ENCODE peak calls at places on chromosomes 4 and X, in eight cellular contexts. One of them, this sample, is unnamed.

GRCh38 chr4:23768541-23768940 is 121.3 kb downstream of the PPARGC1A start:
- DNase-seq in foreskin fibroblast: no peak
- DNase-seq in endothelial cell: no peak
- DNase-seq in epithelial cell of esophagus: no peak
- DNase-seq in osteoblast: no peak
- DNase-seq in endodermal cell: no peak
- DNase-seq in coronary artery: no peak
- DNase-seq in neural crest cell: no peak
- DNase-seq in this sample: no peak

GRCh38 chrX:65879977-65880799 is 159.7 kb downstream of the VSIG4 start:
- DNase-seq in endothelial cell: no peak
- DNase-seq in epithelial cell of esophagus: no peak
- DNase-seq in neural crest cell: no peak
- DNase-seq in endodermal cell: no peak
- DNase-seq in osteoblast: no peak
- DNase-seq in coronary artery: no peak
- DNase-seq in foreskin fibroblast: no peak
- DNase-seq in this sample: no peak

GRCh38 chr4:149765630-149766029 is 50.0 kb downstream of the IQCM start:
- DNase-seq in endodermal cell: no peak
- DNase-seq in neural crest cell: no peak
- DNase-seq in osteoblast: no peak
- DNase-seq in coronary artery: no peak
- DNase-seq in epithelial cell of esophagus: peak; percentile 63
- DNase-seq in endothelial cell: no peak
- DNase-seq in foreskin fibroblast: peak; percentile 89
- DNase-seq in this sample: no peak

GRCh38 chrX:43003939-43004338 is 226.0 kb upstream of the PPP1R2C start:
- DNase-seq in coronary artery: no peak
- DNase-seq in osteoblast: no peak
- DNase-seq in epithelial cell of esophagus: no peak
- DNase-seq in endodermal cell: no peak
- DNase-seq in foreskin fibroblast: no peak
- DNase-seq in endothelial cell: no peak
- DNase-seq in neural crest cell: no peak
- DNase-seq in this sample: no peak

GRCh38 chr4:1331591-1332353 is 15.2 kb upstream of the UVSSA start:
- DNase-seq in foreskin fibroblast: no peak
- DNase-seq in epithelial cell of esophagus: no peak
- DNase-seq in coronary artery: no peak
- DNase-seq in endothelial cell: no peak
- DNase-seq in osteoblast: peak; percentile 83
- DNase-seq in endodermal cell: no peak
- DNase-seq in neural crest cell: no peak
- DNase-seq in this sample: no peak

GRCh38 chr4:130359537-130359936 is 1263.6 kb downstream of the C4orf33 start:
- DNase-seq in endothelial cell: no peak
- DNase-seq in neural crest cell: no peak
- DNase-seq in epithelial cell of esophagus: peak; percentile 36
- DNase-seq in osteoblast: no peak
- DNase-seq in endodermal cell: no peak
- DNase-seq in foreskin fibroblast: peak; percentile 44
- DNase-seq in coronary artery: no peak
- DNase-seq in this sample: no peak

GRCh38 chr4:36844448-36844847 is 400.1 kb upstream of the NWD2 start:
- DNase-seq in coronary artery: no peak
- DNase-seq in neural crest cell: no peak
- DNase-seq in endothelial cell: no peak
- DNase-seq in endodermal cell: no peak
- DNase-seq in epithelial cell of esophagus: no peak
- DNase-seq in osteoblast: no peak
- DNase-seq in foreskin fibroblast: no peak
- DNase-seq in this sample: no peak

GRCh38 chr4:11495291-11495690 is 66.6 kb upstream of the HS3ST1 start:
- DNase-seq in coronary artery: no peak
- DNase-seq in endodermal cell: no peak
- DNase-seq in osteoblast: no peak
- DNase-seq in epithelial cell of esophagus: no peak
- DNase-seq in foreskin fibroblast: no peak
- DNase-seq in neural crest cell: no peak
- DNase-seq in endothelial cell: no peak
- DNase-seq in this sample: no peak

GRCh38 chr4:8225704-8226443 is 26.8 kb downstream of the SH3TC1 start:
- DNase-seq in coronary artery: no peak
- DNase-seq in epithelial cell of esophagus: no peak
- DNase-seq in neural crest cell: no peak
- DNase-seq in osteoblast: no peak
- DNase-seq in endothelial cell: no peak
- DNase-seq in endodermal cell: peak; percentile 84
- DNase-seq in foreskin fibroblast: no peak
- DNase-seq in this sample: no peak

GRCh38 chrX:154649864-154650510 is 3.4 kb downstream of the CTAG2 start:
- DNase-seq in foreskin fibroblast: no peak
- DNase-seq in coronary artery: peak; percentile 58
- DNase-seq in osteoblast: peak; percentile 77
- DNase-seq in endothelial cell: no peak
- DNase-seq in neural crest cell: no peak
- DNase-seq in endodermal cell: no peak
- DNase-seq in epithelial cell of esophagus: no peak
- DNase-seq in this sample: no peak

GRCh38 chrX:53280703-53281320 is 572 bp downstream of the IQSEC2 start:
- DNase-seq in foreskin fibroblast: peak; percentile 52
- DNase-seq in neural crest cell: no peak
- DNase-seq in endodermal cell: peak; percentile 65
- DNase-seq in epithelial cell of esophagus: peak; percentile 54
- DNase-seq in endothelial cell: no peak
- DNase-seq in coronary artery: no peak
- DNase-seq in osteoblast: peak; percentile 92
- DNase-seq in this sample: no peak

GRCh38 chrX:154505726-154506125 is 10.3 kb downstream of the FAM3A start:
- DNase-seq in foreskin fibroblast: peak; percentile 79
- DNase-seq in endodermal cell: no peak
- DNase-seq in endothelial cell: no peak
- DNase-seq in coronary artery: no peak
- DNase-seq in osteoblast: peak; percentile 90
- DNase-seq in epithelial cell of esophagus: peak; percentile 66
- DNase-seq in neural crest cell: no peak
- DNase-seq in this sample: no peak

GRCh38 chr4:184748251-184748652 is 14.4 kb upstream of the CENPU start:
- DNase-seq in neural crest cell: no peak
- DNase-seq in epithelial cell of esophagus: peak; percentile 93
- DNase-seq in endodermal cell: peak; percentile 57
- DNase-seq in coronary artery: no peak
- DNase-seq in osteoblast: no peak
- DNase-seq in endothelial cell: no peak
- DNase-seq in foreskin fibroblast: no peak
- DNase-seq in this sample: no peak

GRCh38 chr4:168765322-168765721 is 244.7 kb downstream of the CBR4 start:
- DNase-seq in foreskin fibroblast: no peak
- DNase-seq in neural crest cell: no peak
- DNase-seq in epithelial cell of esophagus: no peak
- DNase-seq in coronary artery: no peak
- DNase-seq in endodermal cell: no peak
- DNase-seq in osteoblast: no peak
- DNase-seq in endothelial cell: no peak
- DNase-seq in this sample: no peak

GRCh38 chr4:48175806-48176205 is 41.8 kb upstream of the TXK start:
- DNase-seq in foreskin fibroblast: peak; percentile 42
- DNase-seq in endothelial cell: no peak
- DNase-seq in coronary artery: no peak
- DNase-seq in epithelial cell of esophagus: peak; percentile 34
- DNase-seq in endodermal cell: no peak
- DNase-seq in neural crest cell: no peak
- DNase-seq in osteoblast: no peak
- DNase-seq in this sample: no peak

DNA sequence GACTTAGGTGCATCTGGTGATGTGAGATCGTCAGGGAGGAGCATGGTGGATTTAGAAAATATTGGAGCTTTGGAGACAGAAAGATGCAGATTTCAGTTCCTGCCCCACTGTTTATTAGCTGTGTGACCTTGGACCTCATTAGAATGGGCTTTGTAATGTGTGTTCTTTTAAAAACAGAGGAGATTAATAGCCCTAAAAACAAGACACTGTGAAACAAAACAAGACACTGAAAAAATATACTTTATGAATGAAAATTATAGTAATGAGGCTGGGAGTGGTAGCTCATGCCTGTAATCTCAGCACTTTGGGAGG is 79.5 kb downstream of the EVC start:
- DNase-seq in osteoblast: no peak
- DNase-seq in endothelial cell: no peak
- DNase-seq in epithelial cell of esophagus: no peak
- DNase-seq in endodermal cell: no peak
- DNase-seq in foreskin fibroblast: no peak
- DNase-seq in neural crest cell: no peak
- DNase-seq in coronary artery: no peak
- DNase-seq in this sample: no peak
- TF ChIP-seq CTCF in osteoblast: no peak
- TF ChIP-seq CTCF in endothelial cell: peak; percentile 6
- TF ChIP-seq CTCF in epithelial cell of esophagus: no peak
- TF ChIP-seq CTCF in endodermal cell: no peak
- TF ChIP-seq CTCF in foreskin fibroblast: no peak
- TF ChIP-seq CTCF in neural crest cell: peak; percentile 14
- TF ChIP-seq CTCF in coronary artery: peak; percentile 14
- TF ChIP-seq CTCF in this sample: no peak

GRCh38 chr4:94390804-94391410 is 48.3 kb upstream of the HPGDS start:
- DNase-seq in neural crest cell: no peak
- DNase-seq in epithelial cell of esophagus: peak; percentile 23
- DNase-seq in foreskin fibroblast: peak; percentile 19
- DNase-seq in endodermal cell: no peak
- DNase-seq in coronary artery: no peak
- DNase-seq in osteoblast: no peak
- DNase-seq in endothelial cell: peak; percentile 7
- DNase-seq in this sample: no peak
- TF ChIP-seq CTCF in neural crest cell: peak; percentile 67
- TF ChIP-seq CTCF in epithelial cell of esophagus: peak; percentile 65
- TF ChIP-seq CTCF in foreskin fibroblast: peak; percentile 41
- TF ChIP-seq CTCF in endodermal cell: peak; percentile 71
- TF ChIP-seq CTCF in coronary artery: no peak
- TF ChIP-seq CTCF in osteoblast: peak; percentile 59
- TF ChIP-seq CTCF in endothelial cell: peak; percentile 55
- TF ChIP-seq CTCF in this sample: peak; percentile 64

GRCh38 chrX:38260231-38260630 is 39.6 kb upstream of the SRPX start:
- DNase-seq in osteoblast: peak; percentile 73
- DNase-seq in endothelial cell: peak; percentile 30
- DNase-seq in epithelial cell of esophagus: peak; percentile 41
- DNase-seq in neural crest cell: no peak
- DNase-seq in foreskin fibroblast: no peak
- DNase-seq in coronary artery: no peak
- DNase-seq in endodermal cell: peak; percentile 76
- DNase-seq in this sample: no peak
- TF ChIP-seq CTCF in osteoblast: peak; percentile 37
- TF ChIP-seq CTCF in endothelial cell: peak; percentile 17
- TF ChIP-seq CTCF in epithelial cell of esophagus: peak; percentile 61
- TF ChIP-seq CTCF in neural crest cell: peak; percentile 44
- TF ChIP-seq CTCF in foreskin fibroblast: peak; percentile 32
- TF ChIP-seq CTCF in coronary artery: no peak
- TF ChIP-seq CTCF in endodermal cell: peak; percentile 68
- TF ChIP-seq CTCF in this sample: peak; percentile 28

DNA sequence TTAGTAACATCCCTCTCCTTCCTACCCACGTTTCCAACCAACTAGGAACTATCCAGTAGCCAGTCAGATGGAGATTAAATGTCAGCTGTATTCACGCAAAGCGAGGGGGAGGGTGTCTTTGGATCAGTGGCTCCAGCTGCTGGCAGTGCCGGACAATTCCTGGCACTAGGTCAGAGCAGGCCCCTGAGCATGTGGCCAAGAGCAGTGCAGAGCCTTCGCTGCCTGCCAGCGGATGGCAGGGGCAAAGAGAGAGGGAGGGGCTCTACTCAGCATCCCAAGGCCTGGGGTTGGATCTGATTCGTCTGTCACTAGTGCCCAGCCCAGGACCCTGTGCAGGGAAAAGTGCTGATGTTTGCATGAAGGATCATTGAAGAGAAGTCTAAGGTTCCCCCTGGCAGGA is 28.7 kb upstream of the JAKMIP1 start:
- DNase-seq in endodermal cell: peak; percentile 38
- DNase-seq in neural crest cell: no peak
- DNase-seq in foreskin fibroblast: no peak
- DNase-seq in endothelial cell: no peak
- DNase-seq in coronary artery: no peak
- DNase-seq in epithelial cell of esophagus: no peak
- DNase-seq in osteoblast: no peak
- DNase-seq in this sample: no peak
- TF ChIP-seq CTCF in endodermal cell: no peak
- TF ChIP-seq CTCF in neural crest cell: no peak
- TF ChIP-seq CTCF in foreskin fibroblast: no peak
- TF ChIP-seq CTCF in endothelial cell: no peak
- TF ChIP-seq CTCF in coronary artery: no peak
- TF ChIP-seq CTCF in epithelial cell of esophagus: no peak
- TF ChIP-seq CTCF in osteoblast: no peak
- TF ChIP-seq CTCF in this sample: no peak

GRCh38 chr4:118682928-118683327 is 2.3 kb upstream of the METTL14 start:
- DNase-seq in endothelial cell: no peak
- DNase-seq in coronary artery: no peak
- DNase-seq in foreskin fibroblast: peak; percentile 75
- DNase-seq in neural crest cell: no peak
- DNase-seq in epithelial cell of esophagus: peak; percentile 38
- DNase-seq in osteoblast: peak; percentile 84
- DNase-seq in endodermal cell: peak; percentile 50
- DNase-seq in this sample: no peak
- TF ChIP-seq CTCF in endothelial cell: peak; percentile 49
- TF ChIP-seq CTCF in coronary artery: peak; percentile 15
- TF ChIP-seq CTCF in foreskin fibroblast: peak; percentile 45
- TF ChIP-seq CTCF in neural crest cell: peak; percentile 62
- TF ChIP-seq CTCF in epithelial cell of esophagus: peak; percentile 48
- TF ChIP-seq CTCF in osteoblast: peak; percentile 62
- TF ChIP-seq CTCF in endodermal cell: peak; percentile 76
- TF ChIP-seq CTCF in this sample: peak; percentile 29

DNA sequence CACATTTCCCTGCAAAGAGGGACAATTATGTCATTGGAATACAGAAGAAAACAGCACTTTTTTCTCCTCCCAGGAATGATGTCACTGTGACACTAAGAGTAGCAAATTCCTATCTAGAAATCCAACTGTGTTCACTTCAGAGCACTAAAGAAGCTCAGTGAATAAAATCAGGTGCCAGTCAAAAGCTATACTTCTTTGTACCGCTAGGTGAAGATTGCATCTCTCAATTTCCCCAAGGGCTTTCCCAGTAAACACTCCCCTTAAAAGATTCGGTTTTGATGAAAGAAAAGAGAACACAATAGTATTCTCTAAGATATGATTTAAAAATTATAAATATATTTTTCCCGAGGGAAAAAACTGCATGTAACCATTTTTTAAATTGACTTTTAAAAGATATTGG is 104.7 kb upstream of the MID1 start:
- DNase-seq in foreskin fibroblast: no peak
- DNase-seq in endothelial cell: no peak
- DNase-seq in osteoblast: no peak
- DNase-seq in neural crest cell: no peak
- DNase-seq in epithelial cell of esophagus: no peak
- DNase-seq in coronary artery: no peak
- DNase-seq in endodermal cell: no peak
- DNase-seq in this sample: no peak
- TF ChIP-seq CTCF in foreskin fibroblast: no peak
- TF ChIP-seq CTCF in endothelial cell: peak; percentile 53
- TF ChIP-seq CTCF in osteoblast: no peak
- TF ChIP-seq CTCF in neural crest cell: peak; percentile 57
- TF ChIP-seq CTCF in epithelial cell of esophagus: peak; percentile 28
- TF ChIP-seq CTCF in coronary artery: no peak
- TF ChIP-seq CTCF in endodermal cell: peak; percentile 64
- TF ChIP-seq CTCF in this sample: peak; percentile 48

GRCh38 chr4:120056249-120056648 is 10.4 kb downstream of the MAD2L1 start:
- DNase-seq in foreskin fibroblast: peak; percentile 49
- DNase-seq in coronary artery: no peak
- DNase-seq in neural crest cell: no peak
- DNase-seq in endodermal cell: no peak
- DNase-seq in epithelial cell of esophagus: peak; percentile 20
- DNase-seq in endothelial cell: no peak
- DNase-seq in osteoblast: peak; percentile 77
- DNase-seq in this sample: no peak
- TF ChIP-seq CTCF in foreskin fibroblast: no peak
- TF ChIP-seq CTCF in coronary artery: no peak
- TF ChIP-seq CTCF in neural crest cell: peak; percentile 58
- TF ChIP-seq CTCF in endodermal cell: peak; percentile 44
- TF ChIP-seq CTCF in epithelial cell of esophagus: peak; percentile 8
- TF ChIP-seq CTCF in endothelial cell: no peak
- TF ChIP-seq CTCF in osteoblast: peak; percentile 48
- TF ChIP-seq CTCF in this sample: peak; percentile 26

This sample was measured in progenitor cell of endocrine pancreas.